ENCODE peak calls at places on chromosomes 16 and 17, in four cellular contexts. One of them, this sample, is unnamed.

GRCh38 chr16:67926181-67926742 is 5.4 kb downstream of the CTRL start:
- DNase-seq in GM12891: no peak
- DNase-seq in left cardiac atrium: no peak
- DNase-seq in GM03348: no peak
- DNase-seq in this sample: no peak

GRCh38 chr17:75773808-75774470 is 8.9 kb upstream of the GALK1 start:
- DNase-seq in GM03348: no peak
- DNase-seq in GM12891: no peak
- DNase-seq in left cardiac atrium: no peak
- DNase-seq in this sample: no peak

GRCh38 chr17:61385869-61386245 is 13.8 kb upstream of the TBX2 start:
- DNase-seq in GM12891: no peak
- DNase-seq in GM03348: no peak
- DNase-seq in left cardiac atrium: no peak
- DNase-seq in this sample: no peak

GRCh38 chr17:63309021-63309420 is 137.1 kb downstream of the CYB561 start:
- DNase-seq in GM12891: no peak
- DNase-seq in left cardiac atrium: no peak
- DNase-seq in GM03348: no peak
- DNase-seq in this sample: no peak

GRCh38 chr16:85498607-85499006 is 114.5 kb upstream of the GSE1 start:
- DNase-seq in left cardiac atrium: no peak
- DNase-seq in GM12891: peak; percentile 53
- DNase-seq in GM03348: no peak
- DNase-seq in this sample: no peak

GRCh38 chr16:55678061-55678935 is 22.5 kb downstream of the SLC6A2 start:
- DNase-seq in left cardiac atrium: no peak
- DNase-seq in GM12891: no peak
- DNase-seq in GM03348: no peak
- DNase-seq in this sample: no peak

GRCh38 chr16:48734220-48734619 is 124.2 kb upstream of the N4BP1 start:
- DNase-seq in GM03348: no peak
- DNase-seq in GM12891: no peak
- DNase-seq in left cardiac atrium: no peak
- DNase-seq in this sample: no peak

GRCh38 chr16:68116256-68116853 is 31.2 kb downstream of the NFATC3 start:
- DNase-seq in GM03348: peak; percentile 19
- DNase-seq in left cardiac atrium: no peak
- DNase-seq in GM12891: no peak
- DNase-seq in this sample: no peak

GRCh38 chr17:75672011-75672410 is 4.9 kb downstream of the SAP30BP start:
- DNase-seq in GM03348: no peak
- DNase-seq in GM12891: no peak
- DNase-seq in left cardiac atrium: no peak
- DNase-seq in this sample: no peak

GRCh38 chr16:10688726-10689125 is 6.0 kb downstream of the TEKT5 start:
- DNase-seq in GM03348: no peak
- DNase-seq in left cardiac atrium: no peak
- DNase-seq in GM12891: no peak
- DNase-seq in this sample: no peak

GRCh38 chr17:35160354-35161201 is 13.0 kb downstream of the UNC45B start:
- DNase-seq in left cardiac atrium: no peak
- DNase-seq in GM12891: no peak
- DNase-seq in GM03348: no peak
- DNase-seq in this sample: no peak

GRCh38 chr17:72457712-72458111 is 336.9 kb downstream of the SOX9 start:
- DNase-seq in GM12891: no peak
- DNase-seq in left cardiac atrium: no peak
- DNase-seq in GM03348: no peak
- DNase-seq in this sample: no peak

GRCh38 chr17:78403822-78404221 is 25.4 kb downstream of the PGS1 start:
- DNase-seq in left cardiac atrium: no peak
- DNase-seq in GM12891: no peak
- DNase-seq in GM03348: no peak
- DNase-seq in this sample: no peak

GRCh38 chr16:49452568-49452967 is 79.0 kb downstream of the C16orf78 start:
- DNase-seq in GM03348: no peak
- DNase-seq in left cardiac atrium: no peak
- DNase-seq in GM12891: no peak
- DNase-seq in this sample: no peak

GRCh38 chr17:28471531-28472342 is 1.7 kb upstream of the SLC13A2 start:
- DNase-seq in GM12891: no peak
- DNase-seq in left cardiac atrium: no peak
- DNase-seq in GM03348: no peak
- DNase-seq in this sample: no peak

GRCh38 chr16:50279142-50279865 is 13.0 kb downstream of the ADCY7 start:
- DNase-seq in GM03348: no peak
- DNase-seq in GM12891: no peak
- DNase-seq in left cardiac atrium: peak; percentile 75
- DNase-seq in this sample: no peak

GRCh38 chr17:44193326-44194084 is 6.2 kb downstream of the ATXN7L3 start:
- DNase-seq in left cardiac atrium: no peak
- DNase-seq in GM12891: no peak
- DNase-seq in GM03348: no peak
- DNase-seq in this sample: no peak

GRCh38 chr17:81712468-81713003 is 452 bp downstream of the SLC25A10 start:
- DNase-seq in left cardiac atrium: no peak
- DNase-seq in GM03348: peak; percentile 85
- DNase-seq in GM12891: peak; percentile 53
- DNase-seq in this sample: no peak

GRCh38 chr16:180101-180920 is at the start of gene HBQ1:
- DNase-seq in GM03348: peak; percentile 78
- DNase-seq in GM12891: peak; percentile 64
- DNase-seq in left cardiac atrium: no peak
- DNase-seq in this sample: no peak

This sample was measured in esophagus squamous epithelium.